ENCODE peak calls at places on chromosomes 6 and 20, in six cellular contexts. D is Ammon's horn, Y is adipocyte, G is NCI-H2107, Z is B cell, J is activated T-cell treated with anti-CD3 and anti-CD28 coated beads for 1 hour. W is an unnamed sample.

GRCh38 chr20:31695849-31696804 is 26.5 kb downstream of the BCL2L1 start:
- DNase-seq in D (no peak), Y (no peak), G (no peak), Z (no peak), J (no peak), W (no peak)

GRCh38 chr6:83958250-83958685 is 75.3 kb upstream of the MRAP2 start:
- DNase-seq in D (no peak), Y (no peak), G (no peak), Z (no peak), J (no peak), W (no peak)

GRCh38 chr20:37231970-37232620 is 29.5 kb downstream of the GHRH start:
- DNase-seq in D (peak), Y (no peak), G (no peak), Z (no peak), J (no peak), W (no peak)

GRCh38 chr6:72466471-72466870 is 155.4 kb upstream of the KCNQ5 start:
- DNase-seq in D (no peak), Y (no peak), G (no peak), Z (no peak), J (no peak), W (no peak)

GRCh38 chr20:46012926-46013825 is 4.5 kb downstream of the MMP9 start:
- DNase-seq in D (no peak), Y (no peak), G (no peak), Z (no peak), J (no peak), W (no peak)

GRCh38 chr6:111087871-111088667 is 766 bp downstream of the SLC16A10 start:
- DNase-seq in D (no peak), Y (no peak), G (no peak), Z (peak), J (peak), W (peak)

GRCh38 chr6:49649982-49650381 is 13.3 kb upstream of the RHAG start:
- DNase-seq in D (no peak), Y (no peak), G (no peak), Z (no peak), J (no peak), W (no peak)

GRCh38 chr6:119343167-119343566 is 6.4 kb downstream of the MAN1A1 start:
- DNase-seq in D (no peak), Y (no peak), G (no peak), Z (no peak), J (no peak), W (no peak)

GRCh38 chr6:34982424-34982852 is 93.4 kb downstream of the ANKS1A start:
- DNase-seq in D (peak), Y (peak), G (no peak), Z (no peak), J (no peak), W (no peak)

GRCh38 chr6:127102299-127102698 is 16.2 kb upstream of the RSPO3 start:
- DNase-seq in D (no peak), Y (peak), G (no peak), Z (no peak), J (no peak), W (no peak)

GRCh38 chr6:33962186-33962585 is 158.4 kb upstream of the MLN start:
- DNase-seq in D (no peak), Y (peak), G (no peak), Z (no peak), J (no peak), W (no peak)

GRCh38 chr6:79604583-79605037 is 26.5 kb upstream of the SH3BGRL2 start:
- DNase-seq in D (peak), Y (peak), G (no peak), Z (no peak), J (no peak), W (no peak)

GRCh38 chr20:5526516-5526915 is 209.8 kb upstream of the PROKR2 start:
- DNase-seq in D (no peak), Y (no peak), G (no peak), Z (no peak), J (no peak), W (no peak)

GRCh38 chr20:41086402-41087324 is 50.7 kb upstream of the PLCG1 start:
- DNase-seq in D (no peak), Y (no peak), G (peak), Z (no peak), J (no peak), W (no peak)

GRCh38 chr20:35301426-35301825 is 9.2 kb upstream of the FAM83C start:
- DNase-seq in D (no peak), Y (no peak), G (no peak), Z (no peak), J (no peak), W (no peak)

GRCh38 chr6:37027811-37028469 is 22.5 kb downstream of the FGD2 start:
- DNase-seq in D (no peak), Y (no peak), G (no peak), Z (no peak), J (no peak), W (no peak)

GRCh38 chr6:42193491-42193894 is 1.3 kb downstream of the GUCA1B start:
- DNase-seq in D (no peak), Y (peak), G (no peak), Z (no peak), J (no peak), W (no peak)

GRCh38 chr20:19695081-19695480 is 63.0 kb upstream of the RIN2 start:
- DNase-seq in D (no peak), Y (no peak), G (no peak), Z (no peak), J (no peak), W (no peak)